ENCODE peak calls at places on chromosomes 3 and 15, in six cellular contexts. W, O, K, M, Z and Y are unnamed samples.

GRCh38 chr3:117510396-117510795 is 800.8 kb downstream of the TUSC7 start:
- DNase-seq in W (no peak), M (no peak), K (no peak), Z (no peak), O (no peak), Y (no peak)

GRCh38 chr3:117052356-117052755 is 342.8 kb downstream of the TUSC7 start:
- DNase-seq in K (no peak), Z (no peak), M (no peak), W (no peak), O (no peak), Y (no peak)

GRCh38 chr3:104646196-104646595 is 720.5 kb upstream of the ALCAM start:
- DNase-seq in M (no peak), O (no peak), Z (no peak), W (no peak), K (no peak), Y (no peak)

GRCh38 chr3:105533955-105534354 is 167.2 kb downstream of the ALCAM start:
- DNase-seq in M (no peak), K (no peak), Z (no peak), W (no peak), O (no peak), Y (no peak)

GRCh38 chr15:25237291-25237978 is 201.4 kb downstream of the UBE3A start:
- DNase-seq in Z (no peak), O (no peak), M (no peak), W (no peak), K (no peak), Y (no peak)

GRCh38 chr15:93087825-93088199 is 1.2 kb downstream of the RGMA start:
- DNase-seq in K (peak; percentile 22), O (peak; percentile 89), Z (peak; percentile 15), M (peak; percentile 61), W (peak; percentile 85), Y (peak; percentile 61)

GRCh38 chr3:78048698-78049097 is 1008.8 kb downstream of the ROBO2 start:
- DNase-seq in O (no peak), M (no peak), W (no peak), K (no peak), Z (peak; percentile 5), Y (no peak)

GRCh38 chr15:47806008-47806407 is 88.7 kb downstream of the SEMA6D start:
- DNase-seq in Z (no peak), K (no peak), M (no peak), W (no peak), O (no peak), Y (no peak)

GRCh38 chr3:103437850-103438249 is 1003.0 kb downstream of the ZPLD1 start:
- DNase-seq in W (no peak), Z (no peak), K (peak; percentile 31), O (no peak), M (no peak), Y (no peak)

GRCh38 chr15:74406992-74407705 is 26.6 kb downstream of the SEMA7A start:
- DNase-seq in M (no peak), K (peak; percentile 22), Z (no peak), O (peak; percentile 29), W (no peak), Y (no peak)

GRCh38 chr3:136544532-136544931 is 207.6 kb downstream of the STAG1 start:
- DNase-seq in W (no peak), O (no peak), K (no peak), Z (no peak), M (no peak), Y (no peak)
- TF ChIP-seq CREB1 in W (no peak), O (no peak), K (no peak), Z (no peak), M (no peak), Y (no peak)

DNA sequence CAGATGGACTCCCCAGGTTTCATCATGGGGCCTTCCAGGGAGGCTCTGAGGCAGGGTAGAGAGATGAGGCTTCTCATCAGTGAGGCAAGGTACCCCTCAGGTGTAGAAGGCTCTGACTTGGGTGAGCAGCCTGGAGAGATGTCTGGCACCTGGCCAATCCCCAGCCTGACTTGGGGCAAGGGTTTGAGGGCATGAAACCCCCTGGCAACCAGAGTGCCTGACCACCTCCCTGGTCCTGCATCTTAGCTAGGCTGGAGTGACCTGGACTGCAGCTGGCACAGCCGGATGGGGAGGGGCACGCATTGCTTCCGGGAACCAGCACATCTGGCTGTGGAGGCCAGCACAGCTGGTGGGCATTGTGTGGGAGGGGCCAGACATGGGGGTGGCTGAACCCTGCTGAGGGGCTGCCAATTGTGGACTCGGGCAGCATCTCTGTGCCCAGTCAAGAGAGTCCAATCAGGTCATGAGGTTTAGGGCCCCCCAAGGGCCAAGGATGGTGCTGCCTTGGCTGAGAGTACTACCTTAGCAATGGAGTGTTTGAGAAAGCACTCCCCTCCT is 1.9 kb downstream of the ZBTB47 start:
- DNase-seq in M (no peak), K (no peak), O (peak; percentile 34), Z (no peak), W (no peak), Y (peak; percentile 61)
- TF ChIP-seq CREB1 in M (no peak), K (no peak), O (no peak), Z (no peak), W (no peak), Y (no peak)

GRCh38 chr15:72999586-72999985 is 52.7 kb upstream of the NEO1 start:
- DNase-seq in Z (no peak), M (no peak), W (no peak), O (no peak), K (no peak), Y (no peak)

GRCh38 chr15:72998681-72999466 is 53.4 kb upstream of the NEO1 start:
- DNase-seq in K (no peak), Z (no peak), W (no peak), O (no peak), M (no peak), Y (no peak)

GRCh38 chr15:73004462-73004861 is 47.8 kb upstream of the NEO1 start:
- DNase-seq in K (no peak), W (no peak), Z (no peak), M (no peak), O (no peak), Y (no peak)

GRCh38 chr15:73002509-73002908 is 49.8 kb upstream of the NEO1 start:
- DNase-seq in O (no peak), M (no peak), W (no peak), Z (no peak), K (no peak), Y (no peak)

DNA sequence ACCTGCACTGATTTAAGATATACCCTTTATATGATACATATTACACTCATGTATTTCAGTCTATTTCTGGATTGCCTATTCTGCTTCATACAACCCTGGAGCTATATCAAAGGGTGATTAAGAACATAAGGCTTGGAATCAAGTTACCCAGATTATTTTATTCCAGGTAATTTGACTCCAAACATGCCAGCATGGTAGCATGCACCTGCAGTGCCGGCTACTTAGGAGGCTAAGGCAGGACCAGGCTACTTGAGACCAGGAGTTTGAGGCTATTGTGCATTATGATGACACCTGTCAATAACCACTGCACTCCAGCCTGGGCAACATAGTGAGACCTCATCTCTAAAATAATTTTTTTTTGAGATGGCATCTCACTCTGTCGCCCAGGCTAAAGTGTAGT is 50.4 kb upstream of the NEO1 start:
- DNase-seq in K (no peak), W (no peak), M (no peak), Z (no peak), O (no peak), Y (no peak)
- TF ChIP-seq CREB1 in K (no peak), W (no peak), M (no peak), Z (no peak), O (no peak), Y (no peak)

GRCh38 chr3:154953538-154953937 is 126.6 kb upstream of the MME start:
- DNase-seq in M (no peak), O (no peak), K (no peak), Z (no peak), W (no peak), Y (no peak)

GRCh38 chr3:154955907-154956533 is 124.1 kb upstream of the MME start:
- DNase-seq in K (no peak), Z (no peak), O (no peak), M (peak; percentile 32), W (no peak), Y (no peak)

GRCh38 chr3:154954750-154955149 is 125.4 kb upstream of the MME start:
- DNase-seq in K (no peak), Z (no peak), O (peak; percentile 63), W (no peak), M (peak; percentile 48), Y (no peak)

GRCh38 chr3:154952538-154952937 is 127.6 kb upstream of the MME start:
- DNase-seq in M (no peak), K (no peak), O (peak; percentile 6), W (no peak), Z (no peak), Y (no peak)

DNA sequence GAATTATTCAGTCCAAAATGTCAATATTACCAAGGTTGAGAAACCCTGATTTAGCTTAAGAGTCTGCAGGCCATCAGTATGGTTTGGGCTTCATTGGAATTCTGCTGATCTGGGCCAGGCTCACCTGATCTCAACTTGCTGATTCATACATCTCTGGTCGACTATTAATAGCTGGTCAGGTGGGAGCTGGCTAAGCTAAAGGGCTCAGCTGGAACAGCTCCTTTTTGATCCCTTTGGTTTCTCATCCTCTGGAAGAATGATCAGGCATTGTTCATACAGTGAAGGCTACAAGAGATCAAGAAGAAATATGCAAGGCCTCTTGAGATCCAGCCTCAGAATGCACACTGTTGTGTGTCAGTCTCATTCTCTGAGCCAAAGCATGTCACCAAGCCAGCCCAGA is 123.3 kb upstream of the MME start:
- DNase-seq in W (no peak), K (no peak), M (no peak), O (no peak), Z (no peak), Y (no peak)
- TF ChIP-seq CREB1 in W (no peak), K (no peak), M (no peak), O (no peak), Z (no peak), Y (no peak)

DNA sequence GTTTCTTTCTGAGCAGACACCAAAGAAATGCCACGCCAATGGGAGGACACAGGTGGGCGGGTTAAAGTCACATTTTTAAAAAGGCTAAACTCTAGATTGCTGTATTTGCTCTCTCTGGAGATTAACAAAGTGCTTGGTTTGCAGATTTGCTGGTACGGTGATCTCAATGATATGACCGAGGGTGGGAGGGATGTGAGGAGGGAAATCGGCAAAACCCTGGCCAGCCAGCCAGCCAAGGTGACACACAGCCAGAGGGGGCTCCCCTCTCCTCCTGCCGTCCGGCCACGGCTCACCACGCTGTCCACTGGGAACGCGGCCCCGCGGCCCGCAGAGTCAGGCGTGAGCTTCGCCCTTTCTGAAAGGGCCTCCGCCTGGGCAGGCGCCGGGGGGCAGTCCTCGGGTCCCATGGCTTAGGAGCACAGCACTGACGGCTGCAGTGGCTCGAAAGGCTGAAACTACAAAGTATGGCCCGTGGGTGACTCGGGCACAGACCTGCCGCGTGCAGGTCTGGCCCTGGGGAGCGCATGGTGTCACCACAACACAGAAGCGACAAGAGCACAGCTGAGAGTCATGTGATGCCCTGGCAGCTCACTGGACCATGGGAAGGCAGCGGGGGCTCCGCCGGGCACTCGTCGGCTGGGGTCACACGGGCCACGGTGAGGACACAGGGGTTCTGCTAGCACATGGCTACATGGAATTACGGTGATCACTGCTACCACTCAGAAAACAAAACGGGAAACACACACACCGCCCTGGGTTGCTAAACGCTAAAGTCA is 57.8 kb upstream of the RPL32 start:
- DNase-seq in W (no peak), K (no peak), Z (no peak), M (no peak), O (no peak), Y (no peak)
- TF ChIP-seq CREB1 in W (no peak), K (no peak), Z (no peak), M (no peak), O (no peak), Y (no peak)

GRCh38 chr3:56783644-56784451 is 17.9 kb downstream of the ARHGEF3 start:
- DNase-seq in W (no peak), Z (peak; percentile 93), M (no peak), K (peak; percentile 77), O (no peak), Y (no peak)
- TF ChIP-seq CREB1 in W (no peak), Z (peak; percentile 17), M (no peak), K (no peak), O (no peak), Y (no peak)